ENCODE peak calls at places on chromosomes 7 and 10, in seven cellular contexts. One of them, this sample, is unnamed.
A peak's percentile ranks its signal among the peaks of the same experiment; 100 is the strongest.

GRCh38 chr7:119733480-119733879 is 539.5 kb upstream of the KCND2 start:
- DNase-seq in Panc1: no peak
- DNase-seq in hepatocyte: no peak
- DNase-seq in transverse colon: no peak
- DNase-seq in IMR-90: peak; percentile 1
- DNase-seq in breast epithelium: no peak
- DNase-seq in fibroblast of mammary gland: no peak
- DNase-seq in this sample: peak; percentile 70

GRCh38 chr10:86678999-86679792 is 10.9 kb downstream of the LDB3 start:
- DNase-seq in hepatocyte: no peak
- DNase-seq in breast epithelium: no peak
- DNase-seq in Panc1: no peak
- DNase-seq in fibroblast of mammary gland: no peak
- DNase-seq in IMR-90: no peak
- DNase-seq in transverse colon: peak; percentile 41
- DNase-seq in this sample: no peak

GRCh38 chr7:143381427-143382125 is 431 bp downstream of the ZYX start:
- DNase-seq in Panc1: no peak
- DNase-seq in hepatocyte: peak; percentile 82
- DNase-seq in transverse colon: peak; percentile 69
- DNase-seq in fibroblast of mammary gland: peak; percentile 77
- DNase-seq in breast epithelium: peak; percentile 82
- DNase-seq in IMR-90: peak; percentile 79
- DNase-seq in this sample: peak; percentile 82

GRCh38 chr10:114061148-114061547 is 17.5 kb downstream of the ADRB1 start:
- DNase-seq in IMR-90: no peak
- DNase-seq in breast epithelium: no peak
- DNase-seq in transverse colon: no peak
- DNase-seq in fibroblast of mammary gland: no peak
- DNase-seq in Panc1: no peak
- DNase-seq in hepatocyte: no peak
- DNase-seq in this sample: no peak

GRCh38 chr7:128448751-128449300 is 6.9 kb upstream of the HILPDA start:
- DNase-seq in hepatocyte: no peak
- DNase-seq in transverse colon: no peak
- DNase-seq in Panc1: no peak
- DNase-seq in breast epithelium: no peak
- DNase-seq in fibroblast of mammary gland: no peak
- DNase-seq in IMR-90: no peak
- DNase-seq in this sample: no peak

GRCh38 chr7:130213820-130214219 is 6.2 kb downstream of the SSMEM1 start:
- DNase-seq in breast epithelium: no peak
- DNase-seq in IMR-90: no peak
- DNase-seq in fibroblast of mammary gland: no peak
- DNase-seq in Panc1: no peak
- DNase-seq in hepatocyte: no peak
- DNase-seq in transverse colon: no peak
- DNase-seq in this sample: no peak

GRCh38 chr7:39617010-39617409 is 6.4 kb upstream of the RALA start:
- DNase-seq in fibroblast of mammary gland: peak; percentile 56
- DNase-seq in hepatocyte: no peak
- DNase-seq in transverse colon: no peak
- DNase-seq in IMR-90: peak; percentile 66
- DNase-seq in breast epithelium: no peak
- DNase-seq in Panc1: no peak
- DNase-seq in this sample: peak; percentile 78

GRCh38 chr10:22765660-22766547 is 51.5 kb upstream of the PIP4K2A start:
- DNase-seq in fibroblast of mammary gland: no peak
- DNase-seq in Panc1: no peak
- DNase-seq in breast epithelium: no peak
- DNase-seq in hepatocyte: no peak
- DNase-seq in IMR-90: no peak
- DNase-seq in transverse colon: no peak
- DNase-seq in this sample: no peak

GRCh38 chr7:12757443-12757842 is 70.0 kb downstream of the ARL4A start:
- DNase-seq in IMR-90: peak; percentile 91
- DNase-seq in transverse colon: no peak
- DNase-seq in breast epithelium: no peak
- DNase-seq in Panc1: no peak
- DNase-seq in fibroblast of mammary gland: peak; percentile 91
- DNase-seq in hepatocyte: no peak
- DNase-seq in this sample: peak; percentile 91

GRCh38 chr7:132548489-132549078 is 27.7 kb downstream of the PLXNA4 start:
- DNase-seq in IMR-90: peak; percentile 33
- DNase-seq in transverse colon: no peak
- DNase-seq in Panc1: no peak
- DNase-seq in fibroblast of mammary gland: peak; percentile 78
- DNase-seq in breast epithelium: no peak
- DNase-seq in hepatocyte: no peak
- DNase-seq in this sample: peak; percentile 82

GRCh38 chr10:11236234-11236633 is 218.6 kb downstream of the CELF2 start:
- DNase-seq in IMR-90: peak; percentile 4
- DNase-seq in hepatocyte: no peak
- DNase-seq in fibroblast of mammary gland: no peak
- DNase-seq in transverse colon: no peak
- DNase-seq in breast epithelium: no peak
- DNase-seq in Panc1: no peak
- DNase-seq in this sample: no peak

GRCh38 chr10:58385784-58386112 is 538 bp downstream of the TFAM start:
- DNase-seq in transverse colon: peak; percentile 42
- DNase-seq in fibroblast of mammary gland: peak; percentile 19
- DNase-seq in hepatocyte: peak; percentile 65
- DNase-seq in Panc1: no peak
- DNase-seq in IMR-90: peak; percentile 17
- DNase-seq in breast epithelium: no peak
- DNase-seq in this sample: peak; percentile 13

GRCh38 chr10:70695241-70696030 is 23.1 kb downstream of the ADAMTS14 start:
- DNase-seq in IMR-90: no peak
- DNase-seq in hepatocyte: no peak
- DNase-seq in breast epithelium: no peak
- DNase-seq in Panc1: no peak
- DNase-seq in transverse colon: no peak
- DNase-seq in fibroblast of mammary gland: peak; percentile 19
- DNase-seq in this sample: peak; percentile 65

GRCh38 chr10:50544857-50545429 is 78.8 kb downstream of the SGMS1 start:
- DNase-seq in IMR-90: no peak
- DNase-seq in Panc1: no peak
- DNase-seq in transverse colon: no peak
- DNase-seq in hepatocyte: no peak
- DNase-seq in breast epithelium: no peak
- DNase-seq in fibroblast of mammary gland: no peak
- DNase-seq in this sample: no peak

GRCh38 chr7:117837841-117838240 is 35.4 kb downstream of the CTTNBP2 start:
- DNase-seq in hepatocyte: peak; percentile 25
- DNase-seq in fibroblast of mammary gland: no peak
- DNase-seq in transverse colon: no peak
- DNase-seq in IMR-90: no peak
- DNase-seq in breast epithelium: no peak
- DNase-seq in Panc1: no peak
- DNase-seq in this sample: no peak

GRCh38 chr10:69220041-69220451 is at the start of gene HKDC1:
- DNase-seq in Panc1: no peak
- DNase-seq in fibroblast of mammary gland: no peak
- DNase-seq in hepatocyte: peak; percentile 61
- DNase-seq in IMR-90: no peak
- DNase-seq in breast epithelium: no peak
- DNase-seq in transverse colon: no peak
- DNase-seq in this sample: no peak

GRCh38 chr10:122786269-122786668 is 59.4 kb downstream of the CUZD1 start:
- DNase-seq in hepatocyte: peak; percentile 66
- DNase-seq in transverse colon: no peak
- DNase-seq in fibroblast of mammary gland: peak; percentile 12
- DNase-seq in IMR-90: peak; percentile 33
- DNase-seq in breast epithelium: no peak
- DNase-seq in Panc1: no peak
- DNase-seq in this sample: peak; percentile 22

GRCh38 chr10:44261710-44262455 is 123.0 kb downstream of the CXCL12 start:
- DNase-seq in Panc1: no peak
- DNase-seq in fibroblast of mammary gland: peak; percentile 79
- DNase-seq in breast epithelium: no peak
- DNase-seq in hepatocyte: no peak
- DNase-seq in IMR-90: peak; percentile 56
- DNase-seq in transverse colon: no peak
- DNase-seq in this sample: peak; percentile 32

GRCh38 chr7:5082806-5083205 is 37.1 kb downstream of the RBAK start:
- DNase-seq in transverse colon: no peak
- DNase-seq in breast epithelium: no peak
- DNase-seq in IMR-90: no peak
- DNase-seq in fibroblast of mammary gland: no peak
- DNase-seq in Panc1: no peak
- DNase-seq in hepatocyte: no peak
- DNase-seq in this sample: no peak

GRCh38 chr7:82964150-82964882 is 198.4 kb downstream of the PCLO start:
- DNase-seq in Panc1: no peak
- DNase-seq in transverse colon: no peak
- DNase-seq in breast epithelium: no peak
- DNase-seq in IMR-90: no peak
- DNase-seq in fibroblast of mammary gland: no peak
- DNase-seq in hepatocyte: no peak
- DNase-seq in this sample: no peak

GRCh38 chr7:8177109-8177933 is 84.6 kb downstream of the ICA1 start:
- DNase-seq in fibroblast of mammary gland: no peak
- DNase-seq in transverse colon: no peak
- DNase-seq in hepatocyte: no peak
- DNase-seq in Panc1: no peak
- DNase-seq in breast epithelium: no peak
- DNase-seq in IMR-90: no peak
- DNase-seq in this sample: no peak

GRCh38 chr7:47371733-47372368 is 210.1 kb downstream of the TNS3 start:
- DNase-seq in hepatocyte: peak; percentile 69
- DNase-seq in breast epithelium: peak; percentile 86
- DNase-seq in Panc1: no peak
- DNase-seq in IMR-90: peak; percentile 65
- DNase-seq in fibroblast of mammary gland: peak; percentile 47
- DNase-seq in transverse colon: peak; percentile 92
- DNase-seq in this sample: no peak

GRCh38 chr7:106755641-106756040 is 94.7 kb upstream of the CCDC71L start:
- DNase-seq in fibroblast of mammary gland: no peak
- DNase-seq in breast epithelium: no peak
- DNase-seq in hepatocyte: no peak
- DNase-seq in transverse colon: no peak
- DNase-seq in Panc1: no peak
- DNase-seq in IMR-90: no peak
- DNase-seq in this sample: no peak

GRCh38 chr10:3563298-3563697 is 221.7 kb downstream of the KLF6 start:
- DNase-seq in hepatocyte: no peak
- DNase-seq in breast epithelium: no peak
- DNase-seq in Panc1: no peak
- DNase-seq in fibroblast of mammary gland: no peak
- DNase-seq in IMR-90: no peak
- DNase-seq in transverse colon: no peak
- DNase-seq in this sample: no peak

GRCh38 chr10:28806481-28806880 is 129.2 kb downstream of the BAMBI start:
- DNase-seq in fibroblast of mammary gland: no peak
- DNase-seq in breast epithelium: no peak
- DNase-seq in Panc1: no peak
- DNase-seq in transverse colon: no peak
- DNase-seq in IMR-90: no peak
- DNase-seq in hepatocyte: no peak
- DNase-seq in this sample: peak; percentile 6
- H3K4me3 ChIP-seq in fibroblast of mammary gland: no peak overlapping the region
- H3K4me3 ChIP-seq in breast epithelium: no peak overlapping the region
- H3K4me3 ChIP-seq in Panc1: no peak overlapping the region
- H3K4me3 ChIP-seq in transverse colon: no peak overlapping the region
- H3K4me3 ChIP-seq in IMR-90: no peak overlapping the region
- H3K4me3 ChIP-seq in hepatocyte: no peak overlapping the region
- H3K4me3 ChIP-seq in this sample: no peak overlapping the region

GRCh38 chr7:28298870-28299484 is 113.3 kb upstream of the CREB5 start:
- DNase-seq in hepatocyte: peak; percentile 77
- DNase-seq in transverse colon: no peak
- DNase-seq in fibroblast of mammary gland: peak; percentile 78
- DNase-seq in IMR-90: peak; percentile 78
- DNase-seq in breast epithelium: no peak
- DNase-seq in Panc1: peak; percentile 28
- DNase-seq in this sample: peak; percentile 75
- TF ChIP-seq CTCF in hepatocyte: peak; percentile 66
- TF ChIP-seq CTCF in transverse colon: peak; percentile 30
- TF ChIP-seq CTCF in fibroblast of mammary gland: peak; percentile 69
- TF ChIP-seq CTCF in IMR-90: peak; percentile 66
- TF ChIP-seq CTCF in breast epithelium: peak; percentile 15
- TF ChIP-seq CTCF in Panc1: peak; percentile 76
- TF ChIP-seq CTCF in this sample: peak; percentile 63

DNA sequence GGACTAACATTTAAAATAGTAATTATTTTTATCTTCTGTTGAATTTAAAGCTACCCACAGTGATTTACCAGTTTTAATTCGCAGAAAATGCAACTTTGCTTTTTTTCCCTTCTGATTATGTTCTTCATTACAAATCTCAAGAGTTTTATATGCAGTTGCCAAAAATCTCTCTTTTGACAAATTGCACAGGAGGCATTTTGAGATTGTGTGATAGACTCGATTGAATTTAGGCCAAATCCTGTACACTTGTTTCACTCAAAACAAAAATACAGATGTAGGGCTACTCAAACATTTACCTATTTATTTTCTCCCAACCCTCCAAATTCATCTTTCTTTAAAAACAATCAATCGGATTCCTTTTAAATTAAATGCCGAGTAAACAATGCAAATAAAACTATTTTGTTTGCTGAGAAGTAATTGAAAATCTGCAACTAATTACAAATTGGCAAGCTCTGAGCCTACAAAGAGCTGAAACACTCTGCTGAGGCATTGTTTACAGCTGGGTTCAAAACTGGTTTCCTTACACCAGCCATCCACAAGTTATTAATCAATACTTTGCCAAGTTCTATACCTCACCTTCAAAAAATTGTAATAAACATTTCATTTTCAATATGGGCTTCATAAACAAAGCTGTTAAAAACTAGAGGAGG is 214.9 kb upstream of the TCF7L2 start:
- DNase-seq in hepatocyte: no peak
- DNase-seq in fibroblast of mammary gland: peak; percentile 51
- DNase-seq in IMR-90: no peak
- DNase-seq in transverse colon: no peak
- DNase-seq in breast epithelium: no peak
- DNase-seq in Panc1: no peak
- DNase-seq in this sample: no peak
- H3K4me3 ChIP-seq in hepatocyte: no peak overlapping the region
- H3K4me3 ChIP-seq in fibroblast of mammary gland: no peak overlapping the region
- H3K4me3 ChIP-seq in IMR-90: no peak overlapping the region
- H3K4me3 ChIP-seq in transverse colon: no peak overlapping the region
- H3K4me3 ChIP-seq in breast epithelium: no peak overlapping the region
- H3K4me3 ChIP-seq in Panc1: no peak overlapping the region
- H3K4me3 ChIP-seq in this sample: no peak overlapping the region

DNA sequence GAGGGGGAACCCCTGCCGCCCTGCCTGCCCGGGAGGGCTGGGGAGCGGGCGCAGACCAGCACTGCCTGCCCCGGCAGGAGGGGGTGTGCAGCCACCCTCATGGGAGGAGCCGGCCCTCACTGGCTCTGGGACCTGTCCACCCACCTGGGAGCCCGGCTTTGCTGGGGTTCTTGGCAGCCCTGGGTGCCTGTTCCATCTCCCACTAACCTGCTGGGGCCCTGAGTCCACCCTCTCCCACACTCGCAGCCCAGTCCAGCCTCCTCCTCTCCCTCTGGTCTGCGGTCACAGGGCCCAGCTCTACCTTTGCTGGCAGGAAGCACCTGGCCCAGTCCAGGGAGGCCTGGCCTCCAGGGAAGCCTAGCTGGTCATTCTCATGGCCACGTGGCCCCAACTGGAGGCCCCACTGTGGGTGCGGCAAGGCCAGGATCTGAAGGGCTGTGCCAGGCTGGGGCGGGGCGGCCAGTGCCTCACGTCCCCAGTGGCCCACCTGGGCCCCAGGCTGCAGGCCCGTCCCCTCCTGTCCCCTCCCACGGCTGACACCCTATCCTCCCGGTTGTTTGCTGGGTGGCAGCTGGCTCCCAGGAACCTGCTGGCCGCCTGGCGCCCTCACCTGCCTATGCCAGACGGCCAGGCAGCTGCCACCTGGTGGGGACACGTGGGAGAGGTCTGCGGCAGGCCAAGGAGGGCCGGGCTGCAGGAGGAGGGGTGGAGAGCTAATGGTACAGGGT is at the start of gene TMEM184A:
- DNase-seq in IMR-90: no peak
- DNase-seq in Panc1: no peak
- DNase-seq in transverse colon: peak; percentile 93
- DNase-seq in breast epithelium: peak; percentile 89
- DNase-seq in fibroblast of mammary gland: no peak
- DNase-seq in hepatocyte: peak; percentile 89
- DNase-seq in this sample: no peak
- TF ChIP-seq CTCF in IMR-90: peak; percentile 18
- TF ChIP-seq CTCF in Panc1: peak; percentile 93
- TF ChIP-seq CTCF in transverse colon: peak; percentile 91
- TF ChIP-seq CTCF in breast epithelium: peak; percentile 63
- TF ChIP-seq CTCF in fibroblast of mammary gland: no peak
- TF ChIP-seq CTCF in hepatocyte: peak; percentile 58
- TF ChIP-seq CTCF in this sample: peak; percentile 30